ENCODE peak calls at places on chromosomes 16 and 17, in four cellular contexts. N, Y, G and R are unnamed samples.

GRCh38 chr16:84889066-84889465 is 69.3 kb downstream of the CRISPLD2 start:
- DNase-seq in G (no peak), Y (no peak), N (no peak), R (no peak)

GRCh38 chr17:82338858-82339633 is 5.5 kb upstream of the SECTM1 start:
- DNase-seq in G (peak; percentile 55), N (peak; percentile 47), Y (no peak), R (no peak)

GRCh38 chr16:30491744-30492308 is 19.3 kb downstream of the ITGAL start:
- DNase-seq in G (no peak), N (no peak), Y (no peak), R (no peak)

GRCh38 chr16:50988441-50988840 is 162.6 kb downstream of the SALL1 start:
- DNase-seq in Y (no peak), G (no peak), N (no peak), R (no peak)

GRCh38 chr16:62077998-62078397 is 41.8 kb upstream of the CDH8 start:
- DNase-seq in N (no peak), Y (no peak), G (no peak), R (no peak)

GRCh38 chr16:67667434-67667816 is 811 bp downstream of the C16orf86 start:
- DNase-seq in Y (no peak), G (no peak), N (no peak), R (no peak)

GRCh38 chr17:41939044-41939695 is 8.8 kb downstream of the ODAD4 start:
- DNase-seq in G (no peak), Y (no peak), N (no peak), R (no peak)

GRCh38 chr17:43570518-43570928 is 24.4 kb upstream of the ETV4 start:
- DNase-seq in Y (no peak), G (no peak), N (no peak), R (no peak)

GRCh38 chr17:36592711-36593321 is 1.1 kb downstream of the DHRS11 start:
- DNase-seq in N (no peak), G (no peak), Y (peak; percentile 72), R (no peak)

DNA sequence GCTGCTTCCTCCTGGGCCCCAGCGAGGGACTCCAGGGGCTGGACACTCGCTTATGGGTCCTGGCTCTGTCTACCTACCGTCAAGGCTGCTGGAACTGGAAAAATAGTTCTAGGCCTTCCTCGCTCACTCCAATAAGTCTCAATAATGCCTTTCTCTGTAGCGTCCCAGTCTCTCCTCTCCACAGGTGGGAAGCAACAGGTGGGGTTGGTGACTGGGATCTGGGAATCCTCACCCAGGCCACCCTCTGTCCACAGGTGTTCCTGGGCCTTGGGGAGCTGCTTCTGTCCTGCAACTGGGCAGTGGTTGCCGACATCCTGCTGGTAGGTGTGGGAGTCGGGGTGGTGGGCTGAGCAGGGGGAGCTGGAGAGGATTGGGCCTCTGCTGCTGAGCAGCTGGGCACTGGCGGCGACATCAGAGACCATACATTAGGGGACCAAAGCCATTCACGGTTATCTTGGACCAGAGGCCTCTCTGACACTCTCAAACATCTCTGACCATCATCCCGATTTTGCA is 20.3 kb upstream of the SPNS2 start:
- DNase-seq in N (no peak), Y (no peak), G (no peak), R (no peak)
- TF ChIP-seq POLR2A in N (no peak), Y (no peak), G (no peak), R (no peak)

GRCh38 chr17:7929158-7930029 is at the start of gene KCNAB3:
- DNase-seq in G (no peak), Y (no peak), N (peak; percentile 54), R (no peak)
- H3K4me3 ChIP-seq in G (no peak within 1 kb of the TSS), Y (no peak within 1 kb of the TSS), N (peak within 1 kb of the TSS; percentile 41), R (peak within 1 kb of the TSS; percentile 40)

GRCh38 chr17:77247609-77248008 is 106.8 kb downstream of the SEC14L1 start:
- DNase-seq in N (no peak), Y (no peak), G (no peak), R (no peak)

GRCh38 chr17:77247048-77247541 is 106.3 kb downstream of the SEC14L1 start:
- DNase-seq in Y (peak; percentile 96), G (peak; percentile 89), N (peak; percentile 78), R (peak; percentile 88)

GRCh38 chr17:77246110-77247047 is 105.6 kb downstream of the SEC14L1 start:
- DNase-seq in Y (no peak), G (no peak), N (no peak), R (no peak)

GRCh38 chr17:77242118-77242800 is 101.5 kb downstream of the SEC14L1 start:
- DNase-seq in N (no peak), Y (no peak), G (no peak), R (no peak)

DNA sequence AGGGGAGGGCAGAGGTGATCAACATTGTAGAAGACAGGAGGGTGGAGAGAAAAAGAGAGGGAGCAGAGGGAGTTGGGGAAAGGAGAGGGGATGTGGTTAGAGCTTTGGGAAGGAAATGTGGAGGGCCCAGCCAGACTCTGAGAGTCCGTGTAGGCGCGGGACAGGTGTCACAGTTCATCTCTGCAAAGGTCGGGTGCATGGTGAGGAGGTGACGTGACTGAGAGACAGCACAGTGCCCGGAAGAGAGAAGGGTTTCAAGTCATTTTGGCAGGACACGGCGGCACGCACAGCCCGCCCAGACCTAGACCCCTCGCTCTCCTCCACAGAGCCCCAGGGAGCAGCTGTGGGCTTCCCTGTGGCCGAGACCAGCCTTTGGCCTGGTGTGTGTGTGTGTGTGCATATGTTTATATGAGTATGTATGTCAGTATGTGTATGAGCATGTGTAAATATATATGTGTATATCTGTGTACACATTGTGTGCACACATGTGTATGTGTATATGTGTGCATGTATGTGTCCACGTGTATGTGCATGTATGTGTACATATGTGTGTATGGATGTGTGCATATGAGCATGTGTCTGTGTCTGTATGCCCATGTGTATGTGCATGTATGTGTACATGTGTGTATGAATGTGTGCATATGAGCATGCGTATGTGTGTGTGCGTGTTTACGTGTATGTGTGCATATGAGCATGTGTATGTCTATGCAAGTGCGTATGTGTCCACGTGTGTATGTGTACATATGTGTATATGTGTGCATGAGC is 104.6 kb downstream of the SEC14L1 start:
- DNase-seq in G (no peak), Y (no peak), N (no peak), R (no peak)
- TF ChIP-seq POLR2A in G (no peak), Y (no peak), N (no peak), R (no peak)

DNA sequence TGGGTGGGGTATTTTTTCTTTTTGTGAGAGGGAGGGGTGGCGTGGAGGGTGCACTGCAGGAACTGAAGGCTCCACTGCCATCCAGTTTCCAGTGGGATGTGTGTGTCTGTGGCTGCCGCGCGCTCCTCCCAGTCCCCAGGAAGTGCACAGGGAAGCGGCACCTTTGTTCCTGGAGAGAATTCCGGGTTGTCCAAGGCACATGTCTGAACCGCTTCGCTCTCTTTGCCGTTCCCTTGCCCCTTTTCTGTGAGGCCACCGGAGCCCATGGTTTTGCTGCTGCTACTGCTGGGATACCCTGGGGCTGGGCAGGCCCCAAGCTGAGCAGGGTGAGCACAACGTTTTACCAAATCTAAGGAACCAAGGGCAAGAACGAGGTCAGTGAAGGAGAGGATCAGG is 19.5 kb downstream of the ACSF3 start:
- DNase-seq in Y (no peak), G (no peak), N (no peak), R (no peak)
- H3K4me3 ChIP-seq in Y (no peak overlapping the region), G (no peak overlapping the region), N (no peak overlapping the region), R (no peak overlapping the region)

GRCh38 chr16:28924762-28925385 is at the start of gene RABEP2:
- DNase-seq in G (peak; percentile 100), N (peak; percentile 93), Y (peak; percentile 98), R (peak; percentile 95)
- TF ChIP-seq POLR2A in G (no peak), N (peak; percentile 20), Y (no peak), R (no peak)